ENCODE peak calls at places on chromosome 2, in ten cellular contexts. C is IMR-90, G is adrenal gland, Q is HCT116, N is A549, F is body of pancreas, H is heart left ventricle, J is testis, D is ovary, B is uterus. I is an unnamed sample.

GRCh38 chr2:66306488-66306887 is 128.4 kb upstream of the MEIS1 start:
- DNase-seq in C (no peak), G (no peak), Q (no peak), N (no peak), F (no peak), H (no peak), J (no peak), D (no peak), B (no peak), I (no peak)

GRCh38 chr2:42522035-42522434 is 28.3 kb upstream of the KCNG3 start:
- DNase-seq in C (no peak), G (no peak), Q (no peak), N (no peak), F (no peak), H (no peak), J (no peak), D (no peak), B (no peak), I (no peak)

GRCh38 chr2:113117594-113118262 is 9.7 kb upstream of the IL1RN start:
- DNase-seq in C (peak; percentile 65), G (peak; percentile 90), Q (no peak), N (no peak), F (peak; percentile 26), H (no peak), J (no peak), D (no peak), B (no peak), I (peak; percentile 93)

GRCh38 chr2:233990261-233990798 is 60.2 kb upstream of the SPP2 start:
- DNase-seq in C (no peak), G (no peak), Q (no peak), N (no peak), F (no peak), H (no peak), J (no peak), D (no peak), B (no peak), I (no peak)

GRCh38 chr2:151361674-151362380 is 4.4 kb downstream of the TNFAIP6 start:
- DNase-seq in C (no peak), G (no peak), Q (no peak), N (peak; percentile 9), F (no peak), H (no peak), J (no peak), D (no peak), B (no peak), I (no peak)

GRCh38 chr2:69642709-69643601 is 584 bp downstream of the AAK1 start:
- DNase-seq in C (peak; percentile 85), G (peak; percentile 73), Q (no peak), N (peak; percentile 58), F (peak; percentile 46), H (peak; percentile 46), J (peak; percentile 59), D (peak; percentile 64), B (peak; percentile 62), I (peak; percentile 49)

GRCh38 chr2:160428425-160428763 is 65.2 kb downstream of the RBMS1 start:
- DNase-seq in C (no peak), G (no peak), Q (no peak), N (no peak), F (no peak), H (no peak), J (no peak), D (no peak), B (no peak), I (no peak)

GRCh38 chr2:239390546-239391285 is 10.1 kb downstream of the HDAC4 start:
- DNase-seq in C (no peak), G (peak; percentile 53), Q (no peak), N (no peak), F (no peak), H (no peak), J (no peak), D (peak; percentile 12), B (no peak), I (no peak)

DNA sequence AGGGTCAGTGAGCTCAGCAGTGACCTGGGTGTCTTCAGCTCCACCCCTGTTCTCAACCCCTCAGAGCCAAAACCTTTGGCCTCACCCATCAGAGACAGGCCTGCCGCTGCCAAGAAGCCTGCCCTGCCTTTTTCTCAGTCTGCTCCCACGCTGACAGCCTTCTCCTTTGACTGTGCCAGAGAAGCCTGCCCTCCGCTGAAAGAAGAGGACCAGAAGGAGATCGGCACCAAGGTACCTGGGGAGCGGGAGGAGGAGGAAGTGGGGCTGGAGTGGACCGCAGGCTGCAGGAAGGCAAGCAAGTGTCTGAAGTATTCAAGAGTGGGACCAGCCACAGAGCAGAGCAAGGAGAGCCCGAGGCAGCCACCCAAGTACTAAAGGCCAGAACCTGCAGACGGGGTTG is 33.2 kb downstream of the TOGARAM2 start:
- DNase-seq in C (no peak), G (no peak), Q (no peak), N (no peak), F (no peak), H (no peak), J (no peak), D (no peak), B (no peak), I (no peak)
- H3K4me3 ChIP-seq in C (no peak overlapping the region), G (no peak overlapping the region), Q (no peak overlapping the region), N (no peak overlapping the region), F (no peak overlapping the region), H (peak overlapping the region; percentile 15), J (no peak overlapping the region), D (no peak overlapping the region), B (no peak overlapping the region), I (no peak overlapping the region)

GRCh38 chr2:165794520-165794882 is 454 bp upstream of the GALNT3 start:
- DNase-seq in C (peak; percentile 45), G (peak; percentile 15), Q (peak; percentile 6), N (no peak), F (peak; percentile 55), H (peak; percentile 12), J (peak; percentile 34), D (peak; percentile 43), B (no peak), I (peak; percentile 85)

GRCh38 chr2:165791811-165792454 is 2.1 kb downstream of the GALNT3 start:
- DNase-seq in C (peak; percentile 45), G (no peak), Q (no peak), N (no peak), F (no peak), H (no peak), J (no peak), D (no peak), B (no peak), I (no peak)

GRCh38 chr2:165793161-165793778 is 777 bp downstream of the GALNT3 start:
- DNase-seq in C (no peak), G (no peak), Q (peak; percentile 13), N (no peak), F (peak; percentile 59), H (no peak), J (no peak), D (peak; percentile 29), B (no peak), I (peak; percentile 85)

GRCh38 chr2:165795011-165795410 is 964 bp upstream of the GALNT3 start:
- DNase-seq in C (peak; percentile 16), G (no peak), Q (no peak), N (no peak), F (no peak), H (no peak), J (no peak), D (no peak), B (no peak), I (no peak)

DNA sequence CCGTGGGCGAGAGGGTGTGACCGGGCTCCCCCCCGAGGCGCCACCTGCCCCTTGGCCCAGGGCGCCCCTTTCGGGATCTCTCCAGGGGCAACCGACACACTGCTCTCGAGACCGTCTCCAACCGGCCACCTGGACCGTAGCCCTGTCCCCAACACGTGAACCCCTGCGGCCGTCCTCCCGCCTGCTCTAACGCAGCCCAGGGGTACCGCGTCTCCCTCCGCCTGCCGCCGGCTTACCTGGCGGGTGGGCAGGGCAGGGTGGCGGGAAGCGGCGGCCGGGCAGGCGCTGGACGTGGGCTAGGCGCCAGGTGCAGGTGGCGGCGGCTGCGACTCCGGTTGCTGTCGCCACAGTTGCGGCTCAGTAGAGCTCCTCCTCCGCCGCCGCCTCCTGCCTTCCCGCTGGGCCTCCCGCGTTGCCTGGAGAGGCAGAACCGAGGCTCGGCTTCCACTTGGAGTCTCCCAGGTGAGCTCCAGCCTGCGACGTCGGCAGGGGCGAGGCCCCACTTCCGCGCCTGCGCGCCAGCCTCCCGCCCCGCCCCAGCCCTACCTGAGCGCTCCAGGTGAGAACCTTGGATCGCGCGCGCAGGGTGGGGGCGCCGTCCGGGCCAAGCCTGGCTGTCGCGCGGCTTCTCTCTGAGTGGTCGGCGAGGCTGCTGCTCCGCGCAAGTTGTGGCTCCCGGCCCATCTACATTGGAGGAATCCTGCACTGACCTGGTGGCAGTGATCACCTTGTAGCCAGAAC is at the start of gene GALNT3:
- DNase-seq in C (no peak), G (peak; percentile 16), Q (peak; percentile 64), N (no peak), F (peak; percentile 96), H (peak; percentile 9), J (peak; percentile 46), D (peak; percentile 45), B (no peak), I (peak; percentile 91)
- TF ChIP-seq POLR2A in C (no peak), G (no peak), Q (no peak), N (no peak), F (peak; percentile 96), H (no peak), J (no peak), D (no peak), B (peak; percentile 56), I (no peak)

GRCh38 chr2:203019142-203019541 is 4.5 kb downstream of the NBEAL1 start:
- DNase-seq in C (no peak), G (no peak), Q (no peak), N (no peak), F (no peak), H (no peak), J (no peak), D (no peak), B (no peak), I (no peak)

GRCh38 chr2:203018181-203018580 is 3.5 kb downstream of the NBEAL1 start:
- DNase-seq in C (peak; percentile 38), G (no peak), Q (no peak), N (no peak), F (no peak), H (no peak), J (no peak), D (no peak), B (no peak), I (no peak)

GRCh38 chr2:203021986-203022385 is 7.3 kb downstream of the NBEAL1 start:
- DNase-seq in C (no peak), G (no peak), Q (no peak), N (no peak), F (no peak), H (no peak), J (no peak), D (no peak), B (no peak), I (no peak)

GRCh38 chr2:203025592-203025991 is 10.9 kb downstream of the NBEAL1 start:
- DNase-seq in C (peak; percentile 26), G (no peak), Q (no peak), N (no peak), F (no peak), H (no peak), J (no peak), D (no peak), B (no peak), I (no peak)

GRCh38 chr2:203022751-203023150 is 8.1 kb downstream of the NBEAL1 start:
- DNase-seq in C (peak; percentile 42), G (no peak), Q (no peak), N (no peak), F (no peak), H (no peak), J (no peak), D (no peak), B (no peak), I (no peak)
- H3K4me3 ChIP-seq in C (no peak overlapping the region), G (no peak overlapping the region), Q (no peak overlapping the region), N (no peak overlapping the region), F (no peak overlapping the region), H (no peak overlapping the region), J (no peak overlapping the region), D (no peak overlapping the region), B (no peak overlapping the region), I (no peak overlapping the region)

GRCh38 chr2:74199275-74199701 is 873 bp downstream of the MTHFD2 start:
- DNase-seq in C (no peak), G (no peak), Q (no peak), N (no peak), F (no peak), H (no peak), J (no peak), D (no peak), B (no peak), I (no peak)
- TF ChIP-seq POLR2A in C (no peak), G (no peak), Q (no peak), N (no peak), F (no peak), H (no peak), J (no peak), D (no peak), B (no peak), I (no peak)